ENCODE peak calls at places on chromosome 16, in four cellular contexts. P, Z, R and Y are unnamed samples.

GRCh38 chr16:10668322-10669045 is 26.2 kb downstream of the TEKT5 start:
- DNase-seq in Z (peak), P (peak), R (peak), Y (peak)

GRCh38 chr16:87305505-87306391 is 11.4 kb downstream of the C16orf95 start:
- DNase-seq in Z (no peak), P (peak), R (no peak), Y (peak)

GRCh38 chr16:88050952-88051660 is 99.9 kb downstream of the BANP start:
- DNase-seq in Z (no peak), R (no peak), P (no peak), Y (no peak)

GRCh38 chr16:48558269-48558915 is 51.6 kb downstream of the N4BP1 start:
- DNase-seq in P (no peak), Z (no peak), R (no peak), Y (no peak)

GRCh38 chr16:67326472-67327309 is at the start of the genes KCTD19 and LRRC36:
- DNase-seq in R (peak), Z (peak), P (peak), Y (peak)

GRCh38 chr16:65702707-65703402 is 581.0 kb upstream of the CDH11 start:
- DNase-seq in Z (peak), P (peak), R (no peak), Y (no peak)

GRCh38 chr16:4606354-4606753 is 8.3 kb downstream of the UBALD1 start:
- DNase-seq in Z (no peak), P (no peak), R (no peak), Y (no peak)

GRCh38 chr16:11182381-11182780 is 73.6 kb downstream of the SOCS1 start:
- DNase-seq in P (no peak), R (no peak), Z (no peak), Y (no peak)

GRCh38 chr16:89188064-89188441 is 12.3 kb downstream of the SLC22A31 start:
- DNase-seq in R (no peak), Z (no peak), P (no peak), Y (no peak)

GRCh38 chr16:65418435-65418834 is 296.6 kb upstream of the CDH11 start:
- DNase-seq in P (no peak), R (no peak), Z (no peak), Y (no peak)

GRCh38 chr16:75754126-75754525 is 27.8 kb upstream of the CPHXL start:
- DNase-seq in R (peak), Z (no peak), P (no peak), Y (no peak)

GRCh38 chr16:12391974-12392373 is 411.7 kb downstream of the CPPED1 start:
- DNase-seq in Z (no peak), R (no peak), P (no peak), Y (no peak)

GRCh38 chr16:84518804-84519341 is 14.4 kb upstream of the MEAK7 start:
- DNase-seq in R (no peak), P (no peak), Z (no peak), Y (no peak)

GRCh38 chr16:54655171-54655590 is 275.5 kb upstream of the IRX5 start:
- DNase-seq in R (no peak), Z (no peak), P (no peak), Y (peak)

GRCh38 chr16:77331802-77332586 is 102.8 kb downstream of the ADAMTS18 start:
- DNase-seq in P (no peak), Z (no peak), R (no peak), Y (no peak)

GRCh38 chr16:75074920-75075687 is 41.5 kb downstream of the LDHD start:
- DNase-seq in R (no peak), P (peak), Z (no peak), Y (no peak)

GRCh38 chr16:89123001-89123830 is 29.6 kb downstream of the ACSF3 start:
- DNase-seq in P (no peak), R (no peak), Z (no peak), Y (peak)

GRCh38 chr16:84911490-84912216 is 91.9 kb downstream of the CRISPLD2 start:
- DNase-seq in Z (no peak), P (no peak), R (no peak), Y (no peak)

GRCh38 chr16:11639925-11640899 is 28.0 kb upstream of the SNN start:
- DNase-seq in P (peak), R (peak), Z (no peak), Y (no peak)

GRCh38 chr16:85651822-85652430 is 36.8 kb downstream of the GINS2 start:
- DNase-seq in P (peak), Z (no peak), R (no peak), Y (no peak)

GRCh38 chr16:48720266-48720665 is 110.3 kb upstream of the N4BP1 start:
- DNase-seq in P (peak), Z (no peak), R (peak), Y (peak)

GRCh38 chr16:8890549-8890921 is 8.4 kb downstream of the LITAFD start:
- DNase-seq in R (no peak), Z (no peak), P (no peak), Y (no peak)

GRCh38 chr16:3819741-3820724 is 60.5 kb downstream of the CREBBP start:
- DNase-seq in P (peak), R (no peak), Z (peak), Y (no peak)

GRCh38 chr16:54504372-54504771 is 217.8 kb upstream of the IRX3 start:
- DNase-seq in Z (no peak), R (no peak), P (no peak), Y (no peak)

GRCh38 chr16:23837553-23838308 is 1.9 kb downstream of the PRKCB start:
- DNase-seq in R (no peak), P (peak), Z (no peak), Y (no peak)

GRCh38 chr16:85570213-85570734 is 42.8 kb upstream of the GSE1 start:
- DNase-seq in Z (no peak), P (peak), R (no peak), Y (no peak)

GRCh38 chr16:26178298-26178697 is 486.5 kb downstream of the HS3ST4 start:
- DNase-seq in R (no peak), Z (no peak), P (no peak), Y (no peak)

GRCh38 chr16:87762620-87763019 is 3.2 kb downstream of the KLHDC4 start:
- DNase-seq in R (no peak), Z (no peak), P (no peak), Y (no peak)

GRCh38 chr16:49333268-49333597 is 40.4 kb upstream of the C16orf78 start:
- DNase-seq in Z (no peak), P (no peak), R (no peak), Y (no peak)

GRCh38 chr16:4682616-4683254 is 10.6 kb upstream of the NUDT16L1 start:
- DNase-seq in Z (peak), P (peak), R (peak), Y (peak)

GRCh38 chr16:89365044-89365467 is 125.3 kb downstream of the ANKRD11 start:
- DNase-seq in P (no peak), R (no peak), Z (peak), Y (no peak)

GRCh38 chr16:4404247-4404966 is 12.0 kb downstream of the CORO7 start:
- DNase-seq in P (peak), R (peak), Z (peak), Y (peak)

GRCh38 chr16:85912271-85912974 is 13.5 kb downstream of the IRF8 start:
- DNase-seq in R (no peak), P (no peak), Z (no peak), Y (no peak)

GRCh38 chr16:88369447-88370008 is 13.2 kb upstream of the ZNF469 start:
- DNase-seq in R (no peak), Z (no peak), P (no peak), Y (no peak)

GRCh38 chr16:90008708-90009145 is 10.5 kb downstream of the DBNDD1 start:
- DNase-seq in P (no peak), Z (no peak), R (no peak), Y (no peak)

GRCh38 chr16:63135069-63135468 is 1098.8 kb upstream of the CDH8 start:
- DNase-seq in R (no peak), Z (no peak), P (no peak), Y (no peak)

GRCh38 chr16:63129411-63130125 is 1093.3 kb upstream of the CDH8 start:
- DNase-seq in R (no peak), P (peak), Z (no peak), Y (no peak)

GRCh38 chr16:63130942-63131341 is 1094.7 kb upstream of the CDH8 start:
- DNase-seq in P (peak), R (no peak), Z (no peak), Y (no peak)

GRCh38 chr16:63131503-63131902 is 1095.3 kb upstream of the CDH8 start:
- DNase-seq in P (no peak), R (no peak), Z (no peak), Y (no peak)
- TF ChIP-seq FOXJ3 in P (no peak), R (no peak), Z (no peak), Y (no peak)

GRCh38 chr16:57039148-57039812 is 49.9 kb downstream of the NLRC5 start:
- DNase-seq in Z (no peak), R (no peak), P (no peak), Y (no peak)

GRCh38 chr16:57041182-57042156 is 50.9 kb upstream of the CPNE2 start:
- DNase-seq in R (no peak), Z (no peak), P (no peak), Y (no peak)

GRCh38 chr16:57043248-57043647 is 49.1 kb upstream of the CPNE2 start:
- DNase-seq in P (no peak), Z (no peak), R (no peak), Y (no peak)

GRCh38 chr16:57044931-57045693 is 47.3 kb upstream of the CPNE2 start:
- DNase-seq in R (no peak), Z (no peak), P (no peak), Y (no peak)

DNA sequence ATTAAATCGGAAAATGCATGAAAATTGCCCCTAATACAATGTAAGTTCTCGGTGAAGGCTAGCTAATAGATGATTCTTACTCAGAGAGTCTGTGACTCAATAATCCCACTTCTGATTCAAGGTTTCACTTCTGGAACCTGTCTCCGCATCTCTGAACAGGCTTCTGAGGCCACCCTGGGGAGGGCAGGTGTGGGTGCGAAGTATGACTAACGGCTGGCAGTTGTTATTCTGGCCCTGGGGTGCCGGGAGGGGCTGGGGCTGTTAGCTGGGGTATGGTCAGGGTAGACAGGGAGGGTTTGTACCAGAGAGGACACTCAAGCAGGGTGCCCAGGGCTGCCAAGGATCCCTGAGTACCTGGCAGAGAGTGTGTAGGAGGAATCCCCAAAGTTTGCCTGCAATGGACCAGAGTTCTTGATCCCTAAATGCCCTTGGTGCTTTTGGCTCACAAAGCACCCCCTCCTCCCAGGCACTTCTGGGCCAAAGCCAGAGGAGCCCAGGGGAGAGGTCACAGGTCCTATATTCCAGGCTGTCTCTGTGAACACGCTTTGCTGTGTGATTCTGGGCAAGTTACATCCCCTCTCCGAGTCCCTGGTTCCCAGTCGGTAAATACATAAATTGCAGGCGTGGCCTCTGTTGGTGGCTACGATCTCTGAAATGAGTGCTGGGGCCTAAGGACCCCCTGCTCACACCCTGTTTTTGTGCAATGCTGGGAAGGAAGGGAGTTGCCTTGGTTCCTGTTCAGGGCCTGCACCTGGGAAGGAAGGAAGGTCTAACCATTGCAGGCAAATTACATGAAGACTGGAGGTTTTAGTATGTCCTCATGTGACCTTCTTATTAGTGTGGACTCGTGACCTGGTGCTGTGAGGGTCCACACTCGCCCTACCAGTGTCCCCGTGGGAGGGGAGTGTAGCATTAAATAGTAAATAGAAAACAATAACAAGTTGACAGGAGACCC is 49.9 kb upstream of the CPNE2 start:
- DNase-seq in R (no peak), P (no peak), Z (no peak), Y (no peak)
- TF ChIP-seq FOXJ3 in R (no peak), P (no peak), Z (no peak), Y (no peak)

DNA sequence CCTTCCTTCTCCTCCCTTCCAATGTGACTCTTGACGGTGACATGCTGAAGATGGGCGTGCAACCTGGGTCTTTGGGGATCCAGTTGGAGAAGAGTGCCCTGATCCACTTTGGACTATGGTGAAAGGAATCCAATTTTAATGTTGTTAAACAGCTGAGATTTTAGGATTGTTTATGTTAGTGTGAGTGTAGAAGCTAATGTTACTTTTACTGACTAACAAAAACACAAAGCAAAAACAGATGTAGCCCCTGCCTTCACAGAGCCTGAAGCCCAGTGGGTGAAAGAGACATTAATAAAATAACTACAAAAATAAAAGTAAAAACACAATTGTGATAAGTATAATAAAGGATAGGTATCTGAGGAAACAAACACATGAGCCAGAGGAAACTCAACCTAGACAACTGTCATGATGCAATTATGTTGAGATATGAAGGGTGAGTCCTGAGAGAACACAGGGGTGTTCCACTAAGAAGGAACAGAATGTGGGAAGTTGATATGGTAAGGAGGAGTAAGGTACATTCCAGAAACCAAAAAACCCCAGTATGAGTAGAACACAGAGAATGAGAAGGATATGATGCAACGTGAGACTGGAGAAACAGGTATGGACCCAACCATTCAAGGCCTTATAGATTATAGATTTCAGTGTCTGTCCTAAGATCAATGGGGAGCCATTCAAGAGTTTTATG is 115.1 kb upstream of the PMFBP1 start:
- DNase-seq in P (no peak), R (no peak), Z (no peak), Y (no peak)
- TF ChIP-seq FOXJ3 in P (no peak), R (no peak), Z (no peak), Y (no peak)

GRCh38 chr16:52090080-52090479 is 456.9 kb downstream of the TOX3 start:
- DNase-seq in Z (no peak), R (no peak), P (no peak), Y (no peak)
- TF ChIP-seq FOXJ3 in Z (no peak), R (no peak), P (no peak), Y (no peak)

GRCh38 chr16:1876468-1876867 is 4.5 kb upstream of the MEIOB start:
- DNase-seq in P (no peak), R (no peak), Z (no peak), Y (no peak)
- TF ChIP-seq FOXJ3 in P (no peak), R (no peak), Z (no peak), Y (no peak)

GRCh38 chr16:1920727-1921155 is 2.5 kb upstream of the HS3ST6 start:
- DNase-seq in Z (peak), P (peak), R (no peak), Y (peak)
- TF ChIP-seq FOXJ3 in Z (no peak), P (no peak), R (no peak), Y (no peak)

GRCh38 chr16:31382485-31383161 is 10.5 kb upstream of the ITGAD start:
- DNase-seq in R (peak), P (peak), Z (peak), Y (peak)
- TF ChIP-seq FOXJ3 in R (no peak), P (no peak), Z (no peak), Y (no peak)

GRCh38 chr16:31009120-31009519 is 1.3 kb downstream of the STX1B start:
- DNase-seq in R (no peak), P (no peak), Z (peak), Y (no peak)

GRCh38 chr16:31007684-31008083 is 2.8 kb downstream of the STX1B start:
- DNase-seq in P (no peak), R (no peak), Z (peak), Y (no peak)

GRCh38 chr16:31009894-31010293 is 544 bp downstream of the STX1B start:
- DNase-seq in P (no peak), R (no peak), Z (peak), Y (peak)

GRCh38 chr16:31006589-31006988 is 3.8 kb downstream of the STX1B start:
- DNase-seq in P (no peak), R (no peak), Z (no peak), Y (no peak)

GRCh38 chr16:31008154-31008950 is 2.1 kb downstream of the STX1B start:
- DNase-seq in Z (peak), P (no peak), R (no peak), Y (no peak)
- TF ChIP-seq FOXJ3 in Z (no peak), P (no peak), R (no peak), Y (no peak)

GRCh38 chr16:15771694-15772093 is 85.1 kb downstream of the MYH11 start:
- DNase-seq in R (no peak), P (no peak), Z (no peak), Y (no peak)
- TF ChIP-seq FOXJ3 in R (no peak), P (no peak), Z (no peak), Y (no peak)